ENCODE peak calls at places on chromosome 13, in six cellular contexts. One of them, this sample, is unnamed. For H3K27me3, the result is how much of the 10 kb centered on the place peaks cover.

GRCh38 chr13:94559201-94559795 is 36.7 kb downstream of the TGDS start:
- DNase-seq in heart right ventricle: no peak
- DNase-seq in tibial artery: no peak
- DNase-seq in AG04450: no peak
- DNase-seq in upper lobe of right lung: no peak
- DNase-seq in effector memory CD4-positive, alpha-beta T cell: no peak
- DNase-seq in this sample: no peak

GRCh38 chr13:98155475-98156111 is 12.7 kb downstream of the FARP1 start:
- DNase-seq in effector memory CD4-positive, alpha-beta T cell: no peak
- DNase-seq in AG04450: no peak
- DNase-seq in heart right ventricle: no peak
- DNase-seq in upper lobe of right lung: no peak
- DNase-seq in tibial artery: no peak
- DNase-seq in this sample: no peak

GRCh38 chr13:36432106-36432544 is at the start of gene CCNA1:
- DNase-seq in heart right ventricle: peak
- DNase-seq in upper lobe of right lung: peak
- DNase-seq in tibial artery: no peak
- DNase-seq in AG04450: no peak
- DNase-seq in effector memory CD4-positive, alpha-beta T cell: no peak
- DNase-seq in this sample: peak

GRCh38 chr13:98267080-98267912 is 90.2 kb upstream of the RNF113B start:
- DNase-seq in heart right ventricle: no peak
- DNase-seq in upper lobe of right lung: no peak
- DNase-seq in AG04450: peak
- DNase-seq in tibial artery: no peak
- DNase-seq in effector memory CD4-positive, alpha-beta T cell: no peak
- DNase-seq in this sample: no peak

GRCh38 chr13:43357435-43358065 is 334.2 kb downstream of the DNAJC15 start:
- DNase-seq in AG04450: no peak
- DNase-seq in tibial artery: no peak
- DNase-seq in effector memory CD4-positive, alpha-beta T cell: no peak
- DNase-seq in heart right ventricle: peak
- DNase-seq in upper lobe of right lung: no peak
- DNase-seq in this sample: no peak

GRCh38 chr13:23578411-23579071 is 8.3 kb downstream of the TNFRSF19 start:
- DNase-seq in tibial artery: peak
- DNase-seq in effector memory CD4-positive, alpha-beta T cell: peak
- DNase-seq in upper lobe of right lung: peak
- DNase-seq in heart right ventricle: peak
- DNase-seq in AG04450: peak
- DNase-seq in this sample: peak

GRCh38 chr13:92843549-92843948 is 383.1 kb upstream of the GPC6 start:
- DNase-seq in upper lobe of right lung: no peak
- DNase-seq in tibial artery: no peak
- DNase-seq in AG04450: peak
- DNase-seq in heart right ventricle: no peak
- DNase-seq in effector memory CD4-positive, alpha-beta T cell: no peak
- DNase-seq in this sample: no peak

GRCh38 chr13:102817907-102818306 is 19.0 kb downstream of the BIVM start:
- DNase-seq in heart right ventricle: no peak
- DNase-seq in tibial artery: no peak
- DNase-seq in effector memory CD4-positive, alpha-beta T cell: no peak
- DNase-seq in upper lobe of right lung: no peak
- DNase-seq in AG04450: no peak
- DNase-seq in this sample: no peak

GRCh38 chr13:48730971-48731658 is 77.4 kb downstream of the CYSLTR2 start:
- DNase-seq in AG04450: no peak
- DNase-seq in upper lobe of right lung: no peak
- DNase-seq in tibial artery: no peak
- DNase-seq in effector memory CD4-positive, alpha-beta T cell: no peak
- DNase-seq in heart right ventricle: no peak
- DNase-seq in this sample: no peak

GRCh38 chr13:106518535-106518934 is 16.9 kb downstream of the EFNB2 start:
- DNase-seq in tibial artery: no peak
- DNase-seq in heart right ventricle: no peak
- DNase-seq in upper lobe of right lung: no peak
- DNase-seq in effector memory CD4-positive, alpha-beta T cell: no peak
- DNase-seq in AG04450: no peak
- DNase-seq in this sample: no peak
- H3K27ac ChIP-seq in tibial artery: no peak
- H3K27ac ChIP-seq in heart right ventricle: no peak
- H3K27ac ChIP-seq in upper lobe of right lung: no peak
- H3K27ac ChIP-seq in effector memory CD4-positive, alpha-beta T cell: no peak
- H3K27ac ChIP-seq in AG04450: no peak
- H3K27ac ChIP-seq in this sample: no peak

GRCh38 chr13:110129539-110130186 is 177.3 kb downstream of the COL4A1 start:
- DNase-seq in heart right ventricle: no peak
- DNase-seq in upper lobe of right lung: no peak
- DNase-seq in effector memory CD4-positive, alpha-beta T cell: no peak
- DNase-seq in tibial artery: no peak
- DNase-seq in AG04450: no peak
- DNase-seq in this sample: no peak
- H3K27me3 ChIP-seq in heart right ventricle: under half
- H3K27me3 ChIP-seq in upper lobe of right lung: under half
- H3K27me3 ChIP-seq in effector memory CD4-positive, alpha-beta T cell: under half
- H3K27me3 ChIP-seq in tibial artery: under half
- H3K27me3 ChIP-seq in AG04450: under half
- H3K27me3 ChIP-seq in this sample: under half

GRCh38 chr13:91017669-91018053 is 329.8 kb upstream of the MIR17HG start:
- DNase-seq in upper lobe of right lung: peak
- DNase-seq in tibial artery: no peak
- DNase-seq in AG04450: no peak
- DNase-seq in heart right ventricle: no peak
- DNase-seq in effector memory CD4-positive, alpha-beta T cell: no peak
- DNase-seq in this sample: no peak
- H3K4me3 ChIP-seq in upper lobe of right lung: no peak
- H3K4me3 ChIP-seq in tibial artery: no peak
- H3K4me3 ChIP-seq in AG04450: no peak
- H3K4me3 ChIP-seq in heart right ventricle: no peak
- H3K4me3 ChIP-seq in effector memory CD4-positive, alpha-beta T cell: no peak
- H3K4me3 ChIP-seq in this sample: no peak

DNA sequence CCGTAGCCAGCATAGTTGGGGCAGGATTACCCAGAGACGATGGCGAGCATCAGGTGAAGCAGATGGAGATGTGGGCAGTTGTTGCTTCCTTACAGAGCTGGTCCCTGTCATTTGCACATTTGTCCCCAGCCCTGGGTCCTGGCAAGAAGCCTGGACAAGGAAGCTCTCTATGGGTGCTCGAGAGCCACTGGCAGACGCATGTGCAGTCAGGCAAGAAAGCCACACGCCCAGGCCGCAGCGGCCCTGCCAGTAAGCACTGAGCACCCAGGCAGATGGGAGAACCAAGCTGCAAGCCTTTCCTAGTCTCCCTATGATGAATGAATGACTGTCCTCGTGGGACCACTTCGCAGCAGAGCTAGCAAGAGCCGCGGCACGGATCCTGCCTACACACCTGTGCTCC is 182.8 kb downstream of the FOXO1 start:
- DNase-seq in upper lobe of right lung: no peak
- DNase-seq in tibial artery: no peak
- DNase-seq in effector memory CD4-positive, alpha-beta T cell: no peak
- DNase-seq in heart right ventricle: peak
- DNase-seq in AG04450: no peak
- DNase-seq in this sample: no peak
- H3K27ac ChIP-seq in upper lobe of right lung: no peak
- H3K27ac ChIP-seq in tibial artery: no peak
- H3K27ac ChIP-seq in effector memory CD4-positive, alpha-beta T cell: peak
- H3K27ac ChIP-seq in heart right ventricle: no peak
- H3K27ac ChIP-seq in AG04450: no peak
- H3K27ac ChIP-seq in this sample: no peak

DNA sequence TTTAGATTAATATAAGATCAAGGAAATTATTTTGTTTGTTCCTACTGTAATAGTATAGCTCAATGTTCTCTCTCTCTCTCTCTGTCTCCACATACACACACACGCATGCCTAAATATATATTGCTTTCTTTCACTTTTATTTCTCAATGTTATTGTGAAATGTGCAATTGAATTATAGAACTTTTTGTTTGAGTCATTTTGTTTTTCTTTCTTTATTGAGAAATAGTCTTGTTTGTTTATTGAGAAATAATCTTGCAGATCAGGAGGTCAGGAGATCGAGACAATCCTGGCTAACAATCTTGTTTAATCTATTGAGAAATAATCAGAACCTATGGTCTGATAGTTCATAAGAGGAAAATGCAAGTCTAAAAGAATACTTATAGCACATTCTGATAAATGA is 1581.3 kb downstream of the EFNB2 start:
- DNase-seq in AG04450: no peak
- DNase-seq in upper lobe of right lung: no peak
- DNase-seq in effector memory CD4-positive, alpha-beta T cell: no peak
- DNase-seq in heart right ventricle: no peak
- DNase-seq in tibial artery: no peak
- DNase-seq in this sample: no peak
- H3K27me3 ChIP-seq in AG04450: under half
- H3K27me3 ChIP-seq in upper lobe of right lung: under half
- H3K27me3 ChIP-seq in effector memory CD4-positive, alpha-beta T cell: under half
- H3K27me3 ChIP-seq in heart right ventricle: under half
- H3K27me3 ChIP-seq in tibial artery: under half
- H3K27me3 ChIP-seq in this sample: under half

GRCh38 chr13:99973786-99974185 is 2.2 kb upstream of the ZIC5 start:
- DNase-seq in tibial artery: no peak
- DNase-seq in heart right ventricle: no peak
- DNase-seq in AG04450: no peak
- DNase-seq in effector memory CD4-positive, alpha-beta T cell: no peak
- DNase-seq in upper lobe of right lung: no peak
- DNase-seq in this sample: no peak
- H3K4me3 ChIP-seq in tibial artery: no peak
- H3K4me3 ChIP-seq in heart right ventricle: no peak
- H3K4me3 ChIP-seq in AG04450: no peak
- H3K4me3 ChIP-seq in effector memory CD4-positive, alpha-beta T cell: no peak
- H3K4me3 ChIP-seq in upper lobe of right lung: no peak
- H3K4me3 ChIP-seq in this sample: no peak

GRCh38 chr13:34748561-34748960 is 193.5 kb upstream of the NBEA start:
- DNase-seq in heart right ventricle: no peak
- DNase-seq in upper lobe of right lung: no peak
- DNase-seq in AG04450: no peak
- DNase-seq in tibial artery: no peak
- DNase-seq in effector memory CD4-positive, alpha-beta T cell: no peak
- DNase-seq in this sample: no peak
- H3K27ac ChIP-seq in heart right ventricle: peak
- H3K27ac ChIP-seq in upper lobe of right lung: no peak
- H3K27ac ChIP-seq in AG04450: no peak
- H3K27ac ChIP-seq in tibial artery: no peak
- H3K27ac ChIP-seq in effector memory CD4-positive, alpha-beta T cell: no peak
- H3K27ac ChIP-seq in this sample: no peak

GRCh38 chr13:27004866-27005265 is 166.7 kb downstream of the USP12 start:
- DNase-seq in heart right ventricle: no peak
- DNase-seq in AG04450: no peak
- DNase-seq in tibial artery: no peak
- DNase-seq in effector memory CD4-positive, alpha-beta T cell: no peak
- DNase-seq in upper lobe of right lung: no peak
- DNase-seq in this sample: no peak
- H3K27me3 ChIP-seq in heart right ventricle: under half
- H3K27me3 ChIP-seq in AG04450: under half
- H3K27me3 ChIP-seq in tibial artery: under half
- H3K27me3 ChIP-seq in effector memory CD4-positive, alpha-beta T cell: under half
- H3K27me3 ChIP-seq in upper lobe of right lung: under half
- H3K27me3 ChIP-seq in this sample: under half

This sample was measured in lower lobe of right lung.